ENCODE peak calls at places on chromosomes 16 and 17, in five cellular contexts. One of them, this sample, is unnamed. For H3K4me1, the result is how much of the 10 kb centered on the place peaks cover.

GRCh38 chr17:66466933-66467367 is 164.5 kb downstream of the PRKCA start:
- DNase-seq in fibroblast of lung: peak
- DNase-seq in CD8-positive, alpha-beta T cell: no peak
- DNase-seq in PC-9: peak
- DNase-seq in ovary: peak
- DNase-seq in this sample: no peak

GRCh38 chr16:86671486-86672214 is 93.3 kb downstream of the FOXL1 start:
- DNase-seq in fibroblast of lung: peak
- DNase-seq in CD8-positive, alpha-beta T cell: no peak
- DNase-seq in PC-9: no peak
- DNase-seq in ovary: no peak
- DNase-seq in this sample: no peak

GRCh38 chr17:13885953-13886889 is 183.1 kb upstream of the COX10 start:
- DNase-seq in fibroblast of lung: peak
- DNase-seq in CD8-positive, alpha-beta T cell: no peak
- DNase-seq in PC-9: no peak
- DNase-seq in ovary: no peak
- DNase-seq in this sample: no peak

GRCh38 chr16:27400751-27401620 is 988 bp upstream of the IL21R start:
- DNase-seq in fibroblast of lung: peak
- DNase-seq in CD8-positive, alpha-beta T cell: no peak
- DNase-seq in PC-9: no peak
- DNase-seq in ovary: no peak
- DNase-seq in this sample: no peak

GRCh38 chr17:62950067-62950466 is 16.0 kb upstream of the TANC2 start:
- DNase-seq in fibroblast of lung: peak
- DNase-seq in CD8-positive, alpha-beta T cell: no peak
- DNase-seq in PC-9: peak
- DNase-seq in ovary: no peak
- DNase-seq in this sample: no peak

GRCh38 chr16:85046957-85047866 is 19.6 kb downstream of the KIAA0513 start:
- DNase-seq in fibroblast of lung: no peak
- DNase-seq in CD8-positive, alpha-beta T cell: no peak
- DNase-seq in PC-9: no peak
- DNase-seq in ovary: no peak
- DNase-seq in this sample: no peak

GRCh38 chr16:49311823-49312222 is 30.2 kb upstream of the CBLN1 start:
- DNase-seq in fibroblast of lung: no peak
- DNase-seq in CD8-positive, alpha-beta T cell: no peak
- DNase-seq in PC-9: no peak
- DNase-seq in ovary: no peak
- DNase-seq in this sample: no peak

GRCh38 chr17:79557724-79558572 is 52.9 kb downstream of the RBFOX3 start:
- DNase-seq in fibroblast of lung: no peak
- DNase-seq in CD8-positive, alpha-beta T cell: no peak
- DNase-seq in PC-9: no peak
- DNase-seq in ovary: no peak
- DNase-seq in this sample: no peak

GRCh38 chr17:66308856-66309255 is 6.4 kb downstream of the PRKCA start:
- DNase-seq in fibroblast of lung: no peak
- DNase-seq in CD8-positive, alpha-beta T cell: no peak
- DNase-seq in PC-9: no peak
- DNase-seq in ovary: no peak
- DNase-seq in this sample: no peak

GRCh38 chr17:59496178-59496577 is 69.2 kb upstream of the DHX40 start:
- DNase-seq in fibroblast of lung: no peak
- DNase-seq in CD8-positive, alpha-beta T cell: no peak
- DNase-seq in PC-9: no peak
- DNase-seq in ovary: no peak
- DNase-seq in this sample: no peak

GRCh38 chr17:29039764-29040598 is 3.0 kb upstream of the PIPOX start:
- DNase-seq in fibroblast of lung: peak
- DNase-seq in CD8-positive, alpha-beta T cell: no peak
- DNase-seq in PC-9: no peak
- DNase-seq in ovary: no peak
- DNase-seq in this sample: no peak

GRCh38 chr17:10803830-10804498 is at the start of gene TMEM238L:
- DNase-seq in fibroblast of lung: no peak
- DNase-seq in CD8-positive, alpha-beta T cell: no peak
- DNase-seq in PC-9: no peak
- DNase-seq in ovary: no peak
- DNase-seq in this sample: no peak

GRCh38 chr16:47213761-47214440 is 70.2 kb upstream of the NETO2 start:
- DNase-seq in fibroblast of lung: peak
- DNase-seq in CD8-positive, alpha-beta T cell: no peak
- DNase-seq in PC-9: no peak
- DNase-seq in ovary: no peak
- DNase-seq in this sample: no peak

GRCh38 chr17:21502301-21502700 is 126.1 kb downstream of the KCNJ12 start:
- DNase-seq in fibroblast of lung: no peak
- DNase-seq in CD8-positive, alpha-beta T cell: no peak
- DNase-seq in PC-9: no peak
- DNase-seq in ovary: no peak
- DNase-seq in this sample: no peak

GRCh38 chr17:20992987-20993862 is 49.6 kb downstream of the USP22 start:
- DNase-seq in fibroblast of lung: peak
- DNase-seq in CD8-positive, alpha-beta T cell: peak
- DNase-seq in PC-9: peak
- DNase-seq in ovary: peak
- DNase-seq in this sample: no peak

GRCh38 chr17:14515015-14515414 is 214.1 kb downstream of the HS3ST3B1 start:
- DNase-seq in fibroblast of lung: peak
- DNase-seq in CD8-positive, alpha-beta T cell: no peak
- DNase-seq in PC-9: no peak
- DNase-seq in ovary: no peak
- DNase-seq in this sample: no peak

GRCh38 chr16:55389426-55390073 is 65.5 kb downstream of the IRX6 start:
- DNase-seq in fibroblast of lung: no peak
- DNase-seq in CD8-positive, alpha-beta T cell: no peak
- DNase-seq in PC-9: peak
- DNase-seq in ovary: no peak
- DNase-seq in this sample: no peak

GRCh38 chr16:89164847-89165684 is 6.5 kb upstream of the CDH15 start:
- DNase-seq in fibroblast of lung: no peak
- DNase-seq in CD8-positive, alpha-beta T cell: no peak
- DNase-seq in PC-9: no peak
- DNase-seq in ovary: no peak
- DNase-seq in this sample: no peak

GRCh38 chr16:19808061-19808621 is 76.5 kb downstream of the GPRC5B start:
- DNase-seq in fibroblast of lung: no peak
- DNase-seq in CD8-positive, alpha-beta T cell: no peak
- DNase-seq in PC-9: peak
- DNase-seq in ovary: no peak
- DNase-seq in this sample: no peak

GRCh38 chr16:55830658-55831294 is 2.1 kb downstream of the CES1 start:
- DNase-seq in fibroblast of lung: no peak
- DNase-seq in CD8-positive, alpha-beta T cell: no peak
- DNase-seq in PC-9: no peak
- DNase-seq in ovary: no peak
- DNase-seq in this sample: no peak

GRCh38 chr16:85522842-85523601 is 90.1 kb upstream of the GSE1 start:
- DNase-seq in fibroblast of lung: peak
- DNase-seq in CD8-positive, alpha-beta T cell: no peak
- DNase-seq in PC-9: peak
- DNase-seq in ovary: peak
- DNase-seq in this sample: no peak

GRCh38 chr17:36833279-36833678 is 104.0 kb upstream of the LHX1 start:
- DNase-seq in fibroblast of lung: no peak
- DNase-seq in CD8-positive, alpha-beta T cell: no peak
- DNase-seq in PC-9: no peak
- DNase-seq in ovary: no peak
- DNase-seq in this sample: no peak

GRCh38 chr17:63697341-63698286 is 2.3 kb downstream of the LIMD2 start:
- DNase-seq in fibroblast of lung: no peak
- DNase-seq in CD8-positive, alpha-beta T cell: peak
- DNase-seq in PC-9: no peak
- DNase-seq in ovary: peak
- DNase-seq in this sample: no peak

GRCh38 chr16:72300892-72301291 is 128.9 kb upstream of the PMFBP1 start:
- DNase-seq in fibroblast of lung: no peak
- DNase-seq in CD8-positive, alpha-beta T cell: no peak
- DNase-seq in PC-9: no peak
- DNase-seq in ovary: no peak
- DNase-seq in this sample: no peak

GRCh38 chr16:72467157-72467759 is 295.3 kb upstream of the PMFBP1 start:
- DNase-seq in fibroblast of lung: peak
- DNase-seq in CD8-positive, alpha-beta T cell: no peak
- DNase-seq in PC-9: no peak
- DNase-seq in ovary: no peak
- DNase-seq in this sample: no peak

GRCh38 chr17:49551221-49552069 is 24.2 kb upstream of the NXPH3 start:
- DNase-seq in fibroblast of lung: no peak
- DNase-seq in CD8-positive, alpha-beta T cell: no peak
- DNase-seq in PC-9: no peak
- DNase-seq in ovary: no peak
- DNase-seq in this sample: no peak

GRCh38 chr17:80331820-80332219 is 71.2 kb downstream of the RNF213 start:
- DNase-seq in fibroblast of lung: no peak
- DNase-seq in CD8-positive, alpha-beta T cell: no peak
- DNase-seq in PC-9: no peak
- DNase-seq in ovary: no peak
- DNase-seq in this sample: no peak

GRCh38 chr17:79306688-79307323 is 232.2 kb downstream of the ENGASE start:
- DNase-seq in fibroblast of lung: no peak
- DNase-seq in CD8-positive, alpha-beta T cell: no peak
- DNase-seq in PC-9: no peak
- DNase-seq in ovary: no peak
- DNase-seq in this sample: no peak

GRCh38 chr17:3556239-3556904 is 1.2 kb downstream of the TRPV3 start:
- DNase-seq in fibroblast of lung: no peak
- DNase-seq in CD8-positive, alpha-beta T cell: no peak
- DNase-seq in PC-9: no peak
- DNase-seq in ovary: no peak
- DNase-seq in this sample: no peak

GRCh38 chr17:8935194-8935593 is 30.3 kb downstream of the PIK3R5 start:
- DNase-seq in fibroblast of lung: no peak
- DNase-seq in CD8-positive, alpha-beta T cell: no peak
- DNase-seq in PC-9: no peak
- DNase-seq in ovary: no peak
- DNase-seq in this sample: no peak

DNA sequence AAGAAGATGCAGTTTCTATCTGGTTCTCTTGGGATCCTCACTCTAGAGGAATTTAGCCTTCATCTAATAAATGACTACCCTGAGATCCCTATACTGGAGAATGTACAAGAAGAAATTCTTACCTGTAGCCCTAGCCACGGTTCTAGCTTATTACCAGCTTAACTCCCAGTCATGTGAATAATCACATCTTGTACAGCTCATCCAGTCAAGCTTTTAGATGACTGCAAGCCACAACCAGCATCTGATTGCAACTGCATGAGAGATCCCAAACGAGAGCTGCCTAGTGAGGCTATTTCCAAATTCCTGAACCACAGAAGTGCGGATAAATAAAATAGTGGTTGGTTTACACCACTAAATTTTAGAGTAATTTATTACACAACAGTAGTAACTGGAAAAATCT is 196.0 kb upstream of the CPHXL start:
- DNase-seq in fibroblast of lung: no peak
- DNase-seq in CD8-positive, alpha-beta T cell: no peak
- DNase-seq in PC-9: no peak
- DNase-seq in ovary: no peak
- DNase-seq in this sample: no peak
- H3K4me1 ChIP-seq in fibroblast of lung: under half
- H3K4me1 ChIP-seq in CD8-positive, alpha-beta T cell: under half
- H3K4me1 ChIP-seq in PC-9: under half
- H3K4me1 ChIP-seq in ovary: under half
- H3K4me1 ChIP-seq in this sample: under half

GRCh38 chr17:56771563-56771962 is 62.2 kb downstream of the C17orf67 start:
- DNase-seq in fibroblast of lung: no peak
- DNase-seq in CD8-positive, alpha-beta T cell: no peak
- DNase-seq in PC-9: no peak
- DNase-seq in ovary: no peak
- DNase-seq in this sample: no peak
- H3K4me1 ChIP-seq in fibroblast of lung: under half
- H3K4me1 ChIP-seq in CD8-positive, alpha-beta T cell: under half
- H3K4me1 ChIP-seq in PC-9: under half
- H3K4me1 ChIP-seq in ovary: under half
- H3K4me1 ChIP-seq in this sample: under half

GRCh38 chr16:67459066-67459857 is 21.7 kb downstream of the ATP6V0D1 start:
- DNase-seq in fibroblast of lung: no peak
- DNase-seq in CD8-positive, alpha-beta T cell: no peak
- DNase-seq in PC-9: no peak
- DNase-seq in ovary: no peak
- DNase-seq in this sample: no peak
- H3K4me1 ChIP-seq in fibroblast of lung: under half
- H3K4me1 ChIP-seq in CD8-positive, alpha-beta T cell: under half
- H3K4me1 ChIP-seq in PC-9: under half
- H3K4me1 ChIP-seq in ovary: under half
- H3K4me1 ChIP-seq in this sample: half or more

GRCh38 chr16:50622643-50623369 is 58.3 kb downstream of the SNX20 start:
- DNase-seq in fibroblast of lung: no peak
- DNase-seq in CD8-positive, alpha-beta T cell: no peak
- DNase-seq in PC-9: no peak
- DNase-seq in ovary: no peak
- DNase-seq in this sample: no peak
- H3K4me1 ChIP-seq in fibroblast of lung: under half
- H3K4me1 ChIP-seq in CD8-positive, alpha-beta T cell: under half
- H3K4me1 ChIP-seq in PC-9: under half
- H3K4me1 ChIP-seq in ovary: under half
- H3K4me1 ChIP-seq in this sample: under half